ENCODE peak calls at places on chromosomes 5 and 9, in five cellular contexts. W is mucosa of gallbladder; O is T-helper 17 cell; A is activated T-helper 9 cell treated with anti-CD3 and anti-CD28 coated beads, Interleukin-2, amount 50 U/mL, for 16 hours; L is NCI-H2081. I is an unnamed sample.

GRCh38 chr9:33161011-33161588 is 6.0 kb downstream of the B4GALT1 start:
- DNase-seq in W (peak; percentile 52), A (peak; percentile 37), O (no peak), L (no peak), I (no peak)

GRCh38 chr5:171478946-171479775 is 59.7 kb downstream of the FGF18 start:
- DNase-seq in O (no peak), W (no peak), L (no peak), A (no peak), I (no peak)

GRCh38 chr9:96150324-96151023 is 151.5 kb downstream of the HSD17B3 start:
- DNase-seq in O (no peak), L (no peak), A (peak; percentile 3), W (no peak), I (no peak)

GRCh38 chr5:56669534-56670483 is 145.5 kb upstream of the MAP3K1 start:
- DNase-seq in O (no peak), L (peak; percentile 20), A (peak; percentile 6), W (peak; percentile 52), I (peak; percentile 74)

GRCh38 chr9:113589890-113590289 is 126.4 kb downstream of the RGS3 start:
- DNase-seq in A (no peak), O (no peak), L (no peak), W (no peak), I (no peak)

GRCh38 chr9:12923472-12924009 is 148.7 kb downstream of the LURAP1L start:
- DNase-seq in L (no peak), W (peak; percentile 45), O (no peak), A (no peak), I (no peak)

GRCh38 chr9:96486351-96487029 is 36.5 kb downstream of the HABP4 start:
- DNase-seq in O (no peak), W (peak; percentile 44), L (no peak), A (no peak), I (peak; percentile 70)

GRCh38 chr5:154829589-154830218 is 20.7 kb downstream of the FAXDC2 start:
- DNase-seq in W (peak; percentile 69), L (no peak), O (no peak), A (peak; percentile 2), I (peak; percentile 73)

GRCh38 chr5:87653242-87653641 is 240.5 kb upstream of the CCNH start:
- DNase-seq in L (no peak), O (no peak), A (no peak), W (no peak), I (no peak)

GRCh38 chr5:92371889-92372235 is 988.7 kb upstream of the ARRDC3 start:
- DNase-seq in L (no peak), W (no peak), A (no peak), O (no peak), I (no peak)

GRCh38 chr9:136365775-136366223 is 2.3 kb upstream of the DNLZ start:
- DNase-seq in L (no peak), W (no peak), A (no peak), O (no peak), I (peak; percentile 56)

GRCh38 chr5:137610598-137610997 is 111.5 kb upstream of the SPOCK1 start:
- DNase-seq in O (no peak), L (no peak), A (no peak), W (no peak), I (no peak)

GRCh38 chr5:68932830-68933434 is 160.9 kb upstream of the SLC30A5 start:
- DNase-seq in O (no peak), L (no peak), W (no peak), A (no peak), I (no peak)

GRCh38 chr9:35603506-35603985 is 1.5 kb upstream of the TESK1 start:
- DNase-seq in L (no peak), A (no peak), O (no peak), W (peak; percentile 70), I (peak; percentile 64)

GRCh38 chr9:12497790-12498189 is 195.4 kb upstream of the TYRP1 start:
- DNase-seq in W (no peak), L (no peak), A (no peak), O (no peak), I (no peak)

GRCh38 chr9:2320126-2320525 is 301.5 kb upstream of the VLDLR start:
- DNase-seq in A (no peak), O (no peak), L (no peak), W (no peak), I (no peak)

I was measured in upper lobe of left lung.